ENCODE peak calls at places on chromosomes 13 and 19, in four cellular contexts. Q is NCI-H146; H is activated CD4-positive, alpha-beta T cell treated with anti-CD3 and anti-CD28 coated beads for 36 hours; L is NAMALWA. Z is an unnamed sample.

GRCh38 chr19:29909545-29909944 is 32.5 kb upstream of the URI1 start:
- DNase-seq in Q (no peak), H (no peak), L (no peak), Z (peak; percentile 26)

GRCh38 chr19:48997972-48998371 is 4.3 kb downstream of the RUVBL2 start:
- DNase-seq in Q (peak; percentile 53), H (peak; percentile 83), L (peak; percentile 74), Z (peak; percentile 46)

GRCh38 chr13:47256618-47257017 is 359.8 kb upstream of the HTR2A start:
- DNase-seq in Q (no peak), H (no peak), L (no peak), Z (peak; percentile 84)

GRCh38 chr13:100273576-100273975 is 184.7 kb downstream of the PCCA start:
- DNase-seq in Q (no peak), H (no peak), L (no peak), Z (no peak)

GRCh38 chr19:55344444-55344843 is 4.8 kb downstream of the KMT5C start:
- DNase-seq in Q (no peak), H (no peak), L (no peak), Z (peak; percentile 69)

GRCh38 chr19:34313188-34313587 is 51.8 kb upstream of the GPI start:
- DNase-seq in Q (no peak), H (no peak), L (no peak), Z (no peak)

GRCh38 chr19:16441661-16442071 is 30.1 kb downstream of the EPS15L1 start:
- DNase-seq in Q (no peak), H (peak; percentile 62), L (peak; percentile 59), Z (no peak)

GRCh38 chr13:45341799-45342584 is 1.0 kb upstream of the TPT1 start:
- DNase-seq in Q (peak; percentile 48), H (no peak), L (no peak), Z (peak; percentile 52)

GRCh38 chr19:15266683-15267082 is 34.4 kb upstream of the EPHX3 start:
- DNase-seq in Q (no peak), H (no peak), L (no peak), Z (no peak)

GRCh38 chr13:71659427-71659826 is 207.6 kb downstream of the DACH1 start:
- DNase-seq in Q (no peak), H (no peak), L (no peak), Z (no peak)

Z was measured in RPMI7951.